ENCODE peak calls at places on chromosomes 11 and 22, in nine cellular contexts. One of them, this sample, is unnamed.

GRCh38 chr22:27405672-27406388 is 395.7 kb downstream of the MN1 start:
- DNase-seq in stimulated activated CD4-positive, alpha-beta T cell treated with anti-CD3 and anti-CD28 coated beads, Interleukin-12 subunit alpha, Interleukin-12 subunit beta, amount 100 ng/mL, for 24 hours: peak; percentile 34
- DNase-seq in NCI-H510A treated with DMSO at 0.1 percent for 48 hours: no peak
- DNase-seq in fibroblast of villous mesenchyme: peak; percentile 41
- DNase-seq in neural crest cell: peak; percentile 78
- DNase-seq in stimulated activated naive B cell treated with anti-CD40 and anti-IgM and Interleukin-4, amounts not matched to agents 10 μg/mL and 1 μg/mL and 100 μg/mL, for 72 hours: no peak
- DNase-seq in AG09309: no peak
- DNase-seq in AG09319: no peak
- DNase-seq in fibroblast of mammary gland: peak; percentile 50
- DNase-seq in this sample: peak; percentile 50

GRCh38 chr22:19607198-19608113 is 83.2 kb upstream of the CLDN5 start:
- DNase-seq in stimulated activated CD4-positive, alpha-beta T cell treated with anti-CD3 and anti-CD28 coated beads, Interleukin-12 subunit alpha, Interleukin-12 subunit beta, amount 100 ng/mL, for 24 hours: peak; percentile 20
- DNase-seq in NCI-H510A treated with DMSO at 0.1 percent for 48 hours: peak; percentile 80
- DNase-seq in fibroblast of villous mesenchyme: no peak
- DNase-seq in neural crest cell: no peak
- DNase-seq in stimulated activated naive B cell treated with anti-CD40 and anti-IgM and Interleukin-4, amounts not matched to agents 10 μg/mL and 1 μg/mL and 100 μg/mL, for 72 hours: no peak
- DNase-seq in AG09309: no peak
- DNase-seq in AG09319: no peak
- DNase-seq in fibroblast of mammary gland: no peak
- DNase-seq in this sample: no peak

GRCh38 chr11:128715691-128716153 is 21.9 kb downstream of the FLI1 start:
- DNase-seq in stimulated activated CD4-positive, alpha-beta T cell treated with anti-CD3 and anti-CD28 coated beads, Interleukin-12 subunit alpha, Interleukin-12 subunit beta, amount 100 ng/mL, for 24 hours: no peak
- DNase-seq in NCI-H510A treated with DMSO at 0.1 percent for 48 hours: no peak
- DNase-seq in fibroblast of villous mesenchyme: peak; percentile 48
- DNase-seq in neural crest cell: no peak
- DNase-seq in stimulated activated naive B cell treated with anti-CD40 and anti-IgM and Interleukin-4, amounts not matched to agents 10 μg/mL and 1 μg/mL and 100 μg/mL, for 72 hours: no peak
- DNase-seq in AG09309: no peak
- DNase-seq in AG09319: no peak
- DNase-seq in fibroblast of mammary gland: peak; percentile 14
- DNase-seq in this sample: no peak

GRCh38 chr11:119721129-119722120 is 7.6 kb downstream of the NECTIN1 start:
- DNase-seq in stimulated activated CD4-positive, alpha-beta T cell treated with anti-CD3 and anti-CD28 coated beads, Interleukin-12 subunit alpha, Interleukin-12 subunit beta, amount 100 ng/mL, for 24 hours: no peak
- DNase-seq in NCI-H510A treated with DMSO at 0.1 percent for 48 hours: no peak
- DNase-seq in fibroblast of villous mesenchyme: no peak
- DNase-seq in neural crest cell: peak; percentile 44
- DNase-seq in stimulated activated naive B cell treated with anti-CD40 and anti-IgM and Interleukin-4, amounts not matched to agents 10 μg/mL and 1 μg/mL and 100 μg/mL, for 72 hours: no peak
- DNase-seq in AG09309: no peak
- DNase-seq in AG09319: no peak
- DNase-seq in fibroblast of mammary gland: peak; percentile 30
- DNase-seq in this sample: no peak

GRCh38 chr11:55707029-55707428 is 45.0 kb downstream of the OR4C6 start:
- DNase-seq in stimulated activated CD4-positive, alpha-beta T cell treated with anti-CD3 and anti-CD28 coated beads, Interleukin-12 subunit alpha, Interleukin-12 subunit beta, amount 100 ng/mL, for 24 hours: no peak
- DNase-seq in NCI-H510A treated with DMSO at 0.1 percent for 48 hours: peak; percentile 19
- DNase-seq in fibroblast of villous mesenchyme: peak; percentile 36
- DNase-seq in neural crest cell: no peak
- DNase-seq in stimulated activated naive B cell treated with anti-CD40 and anti-IgM and Interleukin-4, amounts not matched to agents 10 μg/mL and 1 μg/mL and 100 μg/mL, for 72 hours: no peak
- DNase-seq in AG09309: no peak
- DNase-seq in AG09319: no peak
- DNase-seq in fibroblast of mammary gland: peak; percentile 39
- DNase-seq in this sample: no peak

GRCh38 chr22:42621505-42622002 is 6.9 kb upstream of the POLDIP3 start:
- DNase-seq in stimulated activated CD4-positive, alpha-beta T cell treated with anti-CD3 and anti-CD28 coated beads, Interleukin-12 subunit alpha, Interleukin-12 subunit beta, amount 100 ng/mL, for 24 hours: peak; percentile 37
- DNase-seq in NCI-H510A treated with DMSO at 0.1 percent for 48 hours: peak; percentile 18
- DNase-seq in fibroblast of villous mesenchyme: peak; percentile 62
- DNase-seq in neural crest cell: peak; percentile 79
- DNase-seq in stimulated activated naive B cell treated with anti-CD40 and anti-IgM and Interleukin-4, amounts not matched to agents 10 μg/mL and 1 μg/mL and 100 μg/mL, for 72 hours: peak; percentile 58
- DNase-seq in AG09309: no peak
- DNase-seq in AG09319: peak; percentile 53
- DNase-seq in fibroblast of mammary gland: peak; percentile 77
- DNase-seq in this sample: peak; percentile 80

GRCh38 chr11:86176165-86176884 is 68.2 kb upstream of the EED start:
- DNase-seq in stimulated activated CD4-positive, alpha-beta T cell treated with anti-CD3 and anti-CD28 coated beads, Interleukin-12 subunit alpha, Interleukin-12 subunit beta, amount 100 ng/mL, for 24 hours: peak; percentile 27
- DNase-seq in NCI-H510A treated with DMSO at 0.1 percent for 48 hours: no peak
- DNase-seq in fibroblast of villous mesenchyme: no peak
- DNase-seq in neural crest cell: no peak
- DNase-seq in stimulated activated naive B cell treated with anti-CD40 and anti-IgM and Interleukin-4, amounts not matched to agents 10 μg/mL and 1 μg/mL and 100 μg/mL, for 72 hours: peak; percentile 21
- DNase-seq in AG09309: no peak
- DNase-seq in AG09319: no peak
- DNase-seq in fibroblast of mammary gland: peak; percentile 47
- DNase-seq in this sample: no peak

GRCh38 chr22:36865346-36865745 is 4.5 kb downstream of the NCF4 start:
- DNase-seq in stimulated activated CD4-positive, alpha-beta T cell treated with anti-CD3 and anti-CD28 coated beads, Interleukin-12 subunit alpha, Interleukin-12 subunit beta, amount 100 ng/mL, for 24 hours: no peak
- DNase-seq in NCI-H510A treated with DMSO at 0.1 percent for 48 hours: no peak
- DNase-seq in fibroblast of villous mesenchyme: peak; percentile 7
- DNase-seq in neural crest cell: no peak
- DNase-seq in stimulated activated naive B cell treated with anti-CD40 and anti-IgM and Interleukin-4, amounts not matched to agents 10 μg/mL and 1 μg/mL and 100 μg/mL, for 72 hours: peak; percentile 44
- DNase-seq in AG09309: no peak
- DNase-seq in AG09319: no peak
- DNase-seq in fibroblast of mammary gland: no peak
- DNase-seq in this sample: peak; percentile 31

GRCh38 chr11:131371791-131372104 is 1.3 kb downstream of the NTM start:
- DNase-seq in stimulated activated CD4-positive, alpha-beta T cell treated with anti-CD3 and anti-CD28 coated beads, Interleukin-12 subunit alpha, Interleukin-12 subunit beta, amount 100 ng/mL, for 24 hours: no peak
- DNase-seq in NCI-H510A treated with DMSO at 0.1 percent for 48 hours: no peak
- DNase-seq in fibroblast of villous mesenchyme: no peak
- DNase-seq in neural crest cell: no peak
- DNase-seq in stimulated activated naive B cell treated with anti-CD40 and anti-IgM and Interleukin-4, amounts not matched to agents 10 μg/mL and 1 μg/mL and 100 μg/mL, for 72 hours: no peak
- DNase-seq in AG09309: no peak
- DNase-seq in AG09319: no peak
- DNase-seq in fibroblast of mammary gland: no peak
- DNase-seq in this sample: no peak

GRCh38 chr11:57422669-57423068 is 4.3 kb downstream of the SLC43A3 start:
- DNase-seq in stimulated activated CD4-positive, alpha-beta T cell treated with anti-CD3 and anti-CD28 coated beads, Interleukin-12 subunit alpha, Interleukin-12 subunit beta, amount 100 ng/mL, for 24 hours: no peak
- DNase-seq in NCI-H510A treated with DMSO at 0.1 percent for 48 hours: no peak
- DNase-seq in fibroblast of villous mesenchyme: no peak
- DNase-seq in neural crest cell: no peak
- DNase-seq in stimulated activated naive B cell treated with anti-CD40 and anti-IgM and Interleukin-4, amounts not matched to agents 10 μg/mL and 1 μg/mL and 100 μg/mL, for 72 hours: no peak
- DNase-seq in AG09309: no peak
- DNase-seq in AG09319: no peak
- DNase-seq in fibroblast of mammary gland: no peak
- DNase-seq in this sample: no peak

GRCh38 chr22:22786301-22787115 is 101.1 kb upstream of the IGLL5 start:
- DNase-seq in stimulated activated CD4-positive, alpha-beta T cell treated with anti-CD3 and anti-CD28 coated beads, Interleukin-12 subunit alpha, Interleukin-12 subunit beta, amount 100 ng/mL, for 24 hours: no peak
- DNase-seq in NCI-H510A treated with DMSO at 0.1 percent for 48 hours: peak; percentile 83
- DNase-seq in fibroblast of villous mesenchyme: no peak
- DNase-seq in neural crest cell: no peak
- DNase-seq in stimulated activated naive B cell treated with anti-CD40 and anti-IgM and Interleukin-4, amounts not matched to agents 10 μg/mL and 1 μg/mL and 100 μg/mL, for 72 hours: no peak
- DNase-seq in AG09309: no peak
- DNase-seq in AG09319: no peak
- DNase-seq in fibroblast of mammary gland: no peak
- DNase-seq in this sample: no peak

GRCh38 chr22:17102297-17102667 is 17.5 kb downstream of the IL17RA start:
- DNase-seq in stimulated activated CD4-positive, alpha-beta T cell treated with anti-CD3 and anti-CD28 coated beads, Interleukin-12 subunit alpha, Interleukin-12 subunit beta, amount 100 ng/mL, for 24 hours: no peak
- DNase-seq in NCI-H510A treated with DMSO at 0.1 percent for 48 hours: no peak
- DNase-seq in fibroblast of villous mesenchyme: no peak
- DNase-seq in neural crest cell: no peak
- DNase-seq in stimulated activated naive B cell treated with anti-CD40 and anti-IgM and Interleukin-4, amounts not matched to agents 10 μg/mL and 1 μg/mL and 100 μg/mL, for 72 hours: no peak
- DNase-seq in AG09309: no peak
- DNase-seq in AG09319: no peak
- DNase-seq in fibroblast of mammary gland: no peak
- DNase-seq in this sample: no peak

GRCh38 chr11:24239016-24239720 is 257.7 kb upstream of the LUZP2 start:
- DNase-seq in stimulated activated CD4-positive, alpha-beta T cell treated with anti-CD3 and anti-CD28 coated beads, Interleukin-12 subunit alpha, Interleukin-12 subunit beta, amount 100 ng/mL, for 24 hours: no peak
- DNase-seq in NCI-H510A treated with DMSO at 0.1 percent for 48 hours: no peak
- DNase-seq in fibroblast of villous mesenchyme: peak; percentile 5
- DNase-seq in neural crest cell: no peak
- DNase-seq in stimulated activated naive B cell treated with anti-CD40 and anti-IgM and Interleukin-4, amounts not matched to agents 10 μg/mL and 1 μg/mL and 100 μg/mL, for 72 hours: no peak
- DNase-seq in AG09309: no peak
- DNase-seq in AG09319: peak; percentile 7
- DNase-seq in fibroblast of mammary gland: peak; percentile 77
- DNase-seq in this sample: no peak

GRCh38 chr11:93570759-93571413 is 27.7 kb upstream of the SMCO4 start:
- DNase-seq in stimulated activated CD4-positive, alpha-beta T cell treated with anti-CD3 and anti-CD28 coated beads, Interleukin-12 subunit alpha, Interleukin-12 subunit beta, amount 100 ng/mL, for 24 hours: no peak
- DNase-seq in NCI-H510A treated with DMSO at 0.1 percent for 48 hours: peak; percentile 57
- DNase-seq in fibroblast of villous mesenchyme: peak; percentile 73
- DNase-seq in neural crest cell: no peak
- DNase-seq in stimulated activated naive B cell treated with anti-CD40 and anti-IgM and Interleukin-4, amounts not matched to agents 10 μg/mL and 1 μg/mL and 100 μg/mL, for 72 hours: no peak
- DNase-seq in AG09309: peak; percentile 41
- DNase-seq in AG09319: no peak
- DNase-seq in fibroblast of mammary gland: peak; percentile 75
- DNase-seq in this sample: no peak

GRCh38 chr11:122900803-122901202 is 18.2 kb downstream of the JHY start:
- DNase-seq in stimulated activated CD4-positive, alpha-beta T cell treated with anti-CD3 and anti-CD28 coated beads, Interleukin-12 subunit alpha, Interleukin-12 subunit beta, amount 100 ng/mL, for 24 hours: no peak
- DNase-seq in NCI-H510A treated with DMSO at 0.1 percent for 48 hours: no peak
- DNase-seq in fibroblast of villous mesenchyme: no peak
- DNase-seq in neural crest cell: no peak
- DNase-seq in stimulated activated naive B cell treated with anti-CD40 and anti-IgM and Interleukin-4, amounts not matched to agents 10 μg/mL and 1 μg/mL and 100 μg/mL, for 72 hours: no peak
- DNase-seq in AG09309: peak; percentile 7
- DNase-seq in AG09319: no peak
- DNase-seq in fibroblast of mammary gland: peak; percentile 60
- DNase-seq in this sample: no peak

GRCh38 chr11:22459053-22459452 is 120.9 kb downstream of the SLC17A6 start:
- DNase-seq in stimulated activated CD4-positive, alpha-beta T cell treated with anti-CD3 and anti-CD28 coated beads, Interleukin-12 subunit alpha, Interleukin-12 subunit beta, amount 100 ng/mL, for 24 hours: no peak
- DNase-seq in NCI-H510A treated with DMSO at 0.1 percent for 48 hours: no peak
- DNase-seq in fibroblast of villous mesenchyme: no peak
- DNase-seq in neural crest cell: no peak
- DNase-seq in stimulated activated naive B cell treated with anti-CD40 and anti-IgM and Interleukin-4, amounts not matched to agents 10 μg/mL and 1 μg/mL and 100 μg/mL, for 72 hours: no peak
- DNase-seq in AG09309: no peak
- DNase-seq in AG09319: no peak
- DNase-seq in fibroblast of mammary gland: peak; percentile 60
- DNase-seq in this sample: no peak

GRCh38 chr22:32475428-32476010 is 908 bp downstream of the FBXO7 start:
- DNase-seq in stimulated activated CD4-positive, alpha-beta T cell treated with anti-CD3 and anti-CD28 coated beads, Interleukin-12 subunit alpha, Interleukin-12 subunit beta, amount 100 ng/mL, for 24 hours: no peak
- DNase-seq in NCI-H510A treated with DMSO at 0.1 percent for 48 hours: no peak
- DNase-seq in fibroblast of villous mesenchyme: no peak
- DNase-seq in neural crest cell: peak; percentile 14
- DNase-seq in stimulated activated naive B cell treated with anti-CD40 and anti-IgM and Interleukin-4, amounts not matched to agents 10 μg/mL and 1 μg/mL and 100 μg/mL, for 72 hours: peak; percentile 14
- DNase-seq in AG09309: peak; percentile 11
- DNase-seq in AG09319: no peak
- DNase-seq in fibroblast of mammary gland: no peak
- DNase-seq in this sample: no peak

This sample was measured in progenitor cell of endocrine pancreas.